ENCODE peak calls at places on chromosomes 12 and 14, in five cellular contexts. A is mucosa of descending colon; M is cardiac fibroblast; G is PC-9; S is CD4-positive, CD25-positive, alpha-beta regulatory T cell. O is an unnamed sample.

GRCh38 chr12:25384038-25384953 is 133.6 kb upstream of the KRAS start:
- DNase-seq in A (peak; percentile 62), M (peak; percentile 4), G (no peak), S (no peak), O (no peak)

GRCh38 chr14:52253503-52253902 is 14.0 kb upstream of the PTGDR start:
- DNase-seq in A (no peak), M (peak; percentile 21), G (no peak), S (no peak), O (no peak)

GRCh38 chr12:95286713-95287112 is 69.1 kb downstream of the VEZT start:
- DNase-seq in A (no peak), M (no peak), G (no peak), S (no peak), O (no peak)

GRCh38 chr14:69079188-69079742 is 73.7 kb downstream of the DCAF5 start:
- DNase-seq in A (no peak), M (peak; percentile 91), G (peak; percentile 92), S (no peak), O (no peak)

GRCh38 chr12:117007618-117008017 is 91.6 kb downstream of the TESC start:
- DNase-seq in A (no peak), M (no peak), G (no peak), S (no peak), O (no peak)

GRCh38 chr12:65561798-65562382 is 262.4 kb upstream of the HMGA2 start:
- DNase-seq in A (no peak), M (peak; percentile 82), G (no peak), S (no peak), O (peak; percentile 51)

GRCh38 chr12:63098851-63099250 is 52.1 kb downstream of the AVPR1A start:
- DNase-seq in A (no peak), M (no peak), G (no peak), S (no peak), O (no peak)

GRCh38 chr12:118052324-118053070 is 8.5 kb downstream of the WSB2 start:
- DNase-seq in A (peak; percentile 88), M (peak; percentile 96), G (peak; percentile 97), S (no peak), O (peak; percentile 78)

GRCh38 chr12:104707179-104707578 is 250.4 kb downstream of the CHST11 start:
- DNase-seq in A (no peak), M (peak; percentile 33), G (no peak), S (no peak), O (no peak)

GRCh38 chr14:51436630-51437029 is 196.6 kb downstream of the TMX1 start:
- DNase-seq in A (no peak), M (no peak), G (no peak), S (no peak), O (no peak)

GRCh38 chr14:88044782-88045446 is 40.0 kb downstream of the GPR65 start:
- DNase-seq in A (no peak), M (no peak), G (no peak), S (peak; percentile 48), O (no peak)

GRCh38 chr14:91078095-91078737 is 17.8 kb upstream of the RPS6KA5 start:
- DNase-seq in A (no peak), M (no peak), G (no peak), S (peak; percentile 91), O (no peak)

GRCh38 chr14:92041203-92041602 is 1.3 kb upstream of the TRIP11 start:
- DNase-seq in A (no peak), M (no peak), G (no peak), S (no peak), O (no peak)

GRCh38 chr12:16012086-16012485 is 101.0 kb downstream of the DERA start:
- DNase-seq in A (peak; percentile 53), M (peak; percentile 29), G (no peak), S (no peak), O (no peak)

GRCh38 chr14:101957406-101958234 is 6.8 kb upstream of the DYNC1H1 start:
- DNase-seq in A (no peak), M (no peak), G (no peak), S (no peak), O (no peak)

GRCh38 chr12:55797068-55797467 is 20.5 kb downstream of the SARNP start:
- DNase-seq in A (peak; percentile 49), M (peak; percentile 66), G (no peak), S (peak; percentile 44), O (peak; percentile 14)

GRCh38 chr12:9702239-9702638 is 30.7 kb downstream of the CLECL1 start:
- DNase-seq in A (no peak), M (no peak), G (no peak), S (peak; percentile 73), O (no peak)

GRCh38 chr14:81193924-81194633 is 26.7 kb downstream of the GTF2A1 start:
- DNase-seq in A (no peak), M (no peak), G (no peak), S (peak; percentile 71), O (no peak)

GRCh38 chr12:87365423-87365822 is 663.8 kb downstream of the C12orf50 start:
- DNase-seq in A (no peak), M (no peak), G (no peak), S (no peak), O (no peak)

GRCh38 chr12:124685689-124685993 is 118.2 kb upstream of the NCOR2 start:
- DNase-seq in A (no peak), M (peak; percentile 17), G (no peak), S (no peak), O (no peak)

GRCh38 chr12:116539361-116539771 is 19.8 kb upstream of the MAP1LC3B2 start:
- DNase-seq in A (no peak), M (peak; percentile 14), G (no peak), S (no peak), O (no peak)

GRCh38 chr14:34933301-34933700 is 49.5 kb upstream of the SRP54 start:
- DNase-seq in A (no peak), M (no peak), G (no peak), S (no peak), O (no peak)

GRCh38 chr12:82804601-82805000 is 117.9 kb downstream of the TMTC2 start:
- DNase-seq in A (no peak), M (no peak), G (no peak), S (no peak), O (no peak)

GRCh38 chr12:95857799-95858198 is 953 bp upstream of the SNRPF start:
- DNase-seq in A (no peak), M (no peak), G (no peak), S (no peak), O (no peak)

GRCh38 chr12:75816892-75817291 is 214.7 kb downstream of the PHLDA1 start:
- DNase-seq in A (no peak), M (peak; percentile 91), G (peak; percentile 71), S (peak; percentile 35), O (no peak)

GRCh38 chr14:58637040-58637390 is 747 bp upstream of the DACT1 start:
- DNase-seq in A (peak; percentile 61), M (peak; percentile 91), G (no peak), S (peak; percentile 46), O (peak; percentile 74)
- H3K4me3 ChIP-seq in A (no peak overlapping the region), M (peak overlapping the region; percentile 64), G (no peak overlapping the region), S (peak overlapping the region; percentile 66), O (peak overlapping the region; percentile 83)

GRCh38 chr12:30928356-30929264 is 2.1 kb downstream of the TSPAN11 start:
- DNase-seq in A (no peak), M (no peak), G (no peak), S (no peak), O (no peak)

GRCh38 chr12:30927210-30927576 is 645 bp downstream of the TSPAN11 start:
- DNase-seq in A (no peak), M (no peak), G (no peak), S (no peak), O (no peak)

GRCh38 chr12:30923057-30923456 is 3.5 kb upstream of the TSPAN11 start:
- DNase-seq in A (no peak), M (no peak), G (no peak), S (no peak), O (no peak)

GRCh38 chr12:30926243-30927209 is at the start of gene TSPAN11:
- DNase-seq in A (peak; percentile 23), M (peak; percentile 9), G (no peak), S (no peak), O (no peak)

DNA sequence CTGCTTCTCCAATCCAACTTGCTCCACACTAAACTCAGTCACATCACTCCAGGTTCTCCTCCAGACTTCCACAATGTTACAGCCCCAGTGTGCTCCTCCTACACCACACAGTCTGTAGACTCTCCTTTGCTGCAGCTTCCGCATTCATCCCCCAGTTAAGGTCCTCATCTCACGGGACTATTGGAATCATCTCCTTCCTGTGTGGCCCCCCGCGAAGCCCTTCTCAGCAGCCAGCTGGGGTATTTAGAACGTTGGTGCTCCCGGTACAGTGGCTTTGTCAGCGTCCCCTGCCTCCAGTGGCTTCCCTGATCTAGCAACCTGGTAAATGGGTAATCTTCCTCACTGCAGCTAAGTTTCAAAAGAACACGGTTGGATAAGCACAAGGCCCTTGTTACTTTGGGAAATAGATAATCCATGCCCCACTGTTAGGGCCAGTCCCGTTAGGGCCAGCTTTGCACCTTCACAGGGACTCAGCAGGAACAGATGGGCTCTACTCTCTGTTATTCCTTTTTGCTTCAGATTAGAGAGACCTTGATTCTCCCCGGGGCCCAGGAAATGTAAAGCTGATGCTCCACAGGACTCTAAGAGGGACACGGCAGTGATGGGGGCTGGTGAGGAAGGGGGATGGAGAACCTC is 823 bp upstream of the TSPAN11 start:
- DNase-seq in A (no peak), M (no peak), G (no peak), S (no peak), O (no peak)
- H3K4me3 ChIP-seq in A (no peak overlapping the region), M (peak overlapping the region; percentile 31), G (no peak overlapping the region), S (no peak overlapping the region), O (peak overlapping the region; percentile 42)

DNA sequence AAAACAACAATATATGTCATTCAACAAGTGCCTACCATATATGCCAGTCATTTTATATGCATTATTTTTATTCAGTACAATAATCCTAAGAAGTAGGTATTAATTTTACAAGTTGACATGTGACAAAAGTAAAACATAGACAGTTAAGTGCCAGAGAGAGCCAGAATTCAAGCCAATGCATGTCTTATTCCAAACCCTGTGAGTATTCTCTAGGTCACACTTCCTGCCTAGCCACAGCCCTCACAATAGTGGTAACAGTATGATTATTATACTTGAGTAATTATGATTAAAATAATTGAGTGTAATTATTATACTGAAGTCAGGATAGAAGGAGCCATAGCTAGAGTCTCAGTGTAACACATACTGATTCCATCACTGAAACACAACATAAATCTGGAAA is 52.2 kb downstream of the KIF21A start:
- DNase-seq in A (no peak), M (no peak), G (no peak), S (no peak), O (no peak)
- H3K4me3 ChIP-seq in A (no peak overlapping the region), M (no peak overlapping the region), G (no peak overlapping the region), S (no peak overlapping the region), O (no peak overlapping the region)

GRCh38 chr12:53179694-53180269 is 740 bp upstream of the ZNF740 start:
- DNase-seq in A (peak; percentile 54), M (no peak), G (no peak), S (no peak), O (no peak)

GRCh38 chr12:53180931-53181645 is 363 bp upstream of the CSAD start:
- DNase-seq in A (peak; percentile 72), M (peak; percentile 61), G (peak; percentile 74), S (peak; percentile 82), O (no peak)

GRCh38 chr12:53180270-53180930 is at the start of the genes CSAD and ZNF740:
- DNase-seq in A (peak; percentile 96), M (peak; percentile 97), G (peak; percentile 90), S (peak; percentile 98), O (peak; percentile 90)

GRCh38 chr12:53182836-53183235 is 2.1 kb upstream of the CSAD start:
- DNase-seq in A (no peak), M (no peak), G (no peak), S (no peak), O (no peak)

DNA sequence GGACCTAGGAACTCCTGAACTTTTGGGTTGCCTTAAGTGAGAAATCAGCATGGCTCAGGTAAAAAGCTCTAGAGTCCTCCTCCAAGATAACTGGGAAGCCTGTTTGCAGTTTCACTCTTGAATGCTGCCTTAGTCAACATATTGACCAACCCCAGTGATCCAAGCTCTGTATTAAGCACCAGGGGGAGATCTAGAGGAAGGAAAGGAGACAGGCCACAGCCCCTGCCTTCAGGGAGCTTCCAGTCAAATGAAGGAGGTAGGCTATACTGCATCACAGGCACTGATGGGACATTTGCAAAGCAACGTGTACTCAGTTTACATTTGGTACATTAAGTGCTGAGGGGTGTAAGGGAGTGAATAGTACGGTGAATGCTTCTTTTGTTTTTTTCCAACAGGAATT is 1.2 kb upstream of the CSAD start:
- DNase-seq in A (no peak), M (no peak), G (no peak), S (no peak), O (no peak)
- H3K4me3 ChIP-seq in A (no peak overlapping the region), M (peak overlapping the region; percentile 67), G (peak overlapping the region; percentile 61), S (peak overlapping the region; percentile 73), O (peak overlapping the region; percentile 63)